ENCODE peak calls at places on chromosome X, in nine cellular contexts. One of them, this sample, is unnamed. For H3K4me1, the result is how much of the 10 kb centered on the place peaks cover.

GRCh38 chrX:133685806-133686205 is 270.5 kb upstream of the GPC4 start:
- DNase-seq in fibroblast of lung: no peak
- DNase-seq in cardiac muscle cell: no peak
- DNase-seq in ovary: no peak
- DNase-seq in CD4-positive, CD25-positive, alpha-beta regulatory T cell: no peak
- DNase-seq in CD8-positive, alpha-beta memory T cell: no peak
- DNase-seq in adrenal gland: peak
- DNase-seq in lower lobe of right lung: no peak
- DNase-seq in pancreas: no peak
- DNase-seq in this sample: peak

GRCh38 chrX:31497086-31497485 is 425.2 kb upstream of the FTHL17 start:
- DNase-seq in fibroblast of lung: peak
- DNase-seq in cardiac muscle cell: no peak
- DNase-seq in ovary: no peak
- DNase-seq in CD4-positive, CD25-positive, alpha-beta regulatory T cell: no peak
- DNase-seq in CD8-positive, alpha-beta memory T cell: no peak
- DNase-seq in adrenal gland: no peak
- DNase-seq in lower lobe of right lung: no peak
- DNase-seq in pancreas: no peak
- DNase-seq in this sample: no peak

GRCh38 chrX:131617182-131617581 is 73.3 kb downstream of the OR13H1 start:
- DNase-seq in fibroblast of lung: peak
- DNase-seq in cardiac muscle cell: no peak
- DNase-seq in ovary: no peak
- DNase-seq in CD4-positive, CD25-positive, alpha-beta regulatory T cell: no peak
- DNase-seq in CD8-positive, alpha-beta memory T cell: no peak
- DNase-seq in adrenal gland: no peak
- DNase-seq in lower lobe of right lung: no peak
- DNase-seq in pancreas: no peak
- DNase-seq in this sample: peak

GRCh38 chrX:65528705-65529340 is 5.8 kb downstream of the LAS1L start:
- DNase-seq in fibroblast of lung: peak
- DNase-seq in cardiac muscle cell: peak
- DNase-seq in ovary: peak
- DNase-seq in CD4-positive, CD25-positive, alpha-beta regulatory T cell: peak
- DNase-seq in CD8-positive, alpha-beta memory T cell: peak
- DNase-seq in adrenal gland: peak
- DNase-seq in lower lobe of right lung: no peak
- DNase-seq in pancreas: no peak
- DNase-seq in this sample: peak

GRCh38 chrX:153645921-153646481 is 1.0 kb upstream of the DUSP9 start:
- DNase-seq in fibroblast of lung: no peak
- DNase-seq in cardiac muscle cell: no peak
- DNase-seq in ovary: no peak
- DNase-seq in CD4-positive, CD25-positive, alpha-beta regulatory T cell: no peak
- DNase-seq in CD8-positive, alpha-beta memory T cell: no peak
- DNase-seq in adrenal gland: no peak
- DNase-seq in lower lobe of right lung: peak
- DNase-seq in pancreas: peak
- DNase-seq in this sample: no peak

GRCh38 chrX:13506574-13506973 is 62.8 kb upstream of the EGFL6 start:
- DNase-seq in fibroblast of lung: peak
- DNase-seq in cardiac muscle cell: peak
- DNase-seq in ovary: peak
- DNase-seq in CD4-positive, CD25-positive, alpha-beta regulatory T cell: peak
- DNase-seq in CD8-positive, alpha-beta memory T cell: peak
- DNase-seq in adrenal gland: peak
- DNase-seq in lower lobe of right lung: peak
- DNase-seq in pancreas: no peak
- DNase-seq in this sample: peak

GRCh38 chrX:55488559-55489314 is 911 bp downstream of the USP51 start:
- DNase-seq in fibroblast of lung: peak
- DNase-seq in cardiac muscle cell: peak
- DNase-seq in ovary: peak
- DNase-seq in CD4-positive, CD25-positive, alpha-beta regulatory T cell: peak
- DNase-seq in CD8-positive, alpha-beta memory T cell: peak
- DNase-seq in adrenal gland: peak
- DNase-seq in lower lobe of right lung: peak
- DNase-seq in pancreas: peak
- DNase-seq in this sample: peak

GRCh38 chrX:40749874-40750273 is 14.5 kb upstream of the MED14 start:
- DNase-seq in fibroblast of lung: no peak
- DNase-seq in cardiac muscle cell: no peak
- DNase-seq in ovary: no peak
- DNase-seq in CD4-positive, CD25-positive, alpha-beta regulatory T cell: no peak
- DNase-seq in CD8-positive, alpha-beta memory T cell: no peak
- DNase-seq in adrenal gland: no peak
- DNase-seq in lower lobe of right lung: no peak
- DNase-seq in pancreas: no peak
- DNase-seq in this sample: no peak

GRCh38 chrX:8663325-8663724 is 68.6 kb downstream of the ANOS1 start:
- DNase-seq in fibroblast of lung: no peak
- DNase-seq in cardiac muscle cell: no peak
- DNase-seq in ovary: no peak
- DNase-seq in CD4-positive, CD25-positive, alpha-beta regulatory T cell: no peak
- DNase-seq in CD8-positive, alpha-beta memory T cell: no peak
- DNase-seq in adrenal gland: no peak
- DNase-seq in lower lobe of right lung: no peak
- DNase-seq in pancreas: no peak
- DNase-seq in this sample: no peak

GRCh38 chrX:139930923-139931645 is 1.8 kb downstream of the ATP11C start:
- DNase-seq in fibroblast of lung: no peak
- DNase-seq in cardiac muscle cell: peak
- DNase-seq in ovary: peak
- DNase-seq in CD4-positive, CD25-positive, alpha-beta regulatory T cell: peak
- DNase-seq in CD8-positive, alpha-beta memory T cell: peak
- DNase-seq in adrenal gland: peak
- DNase-seq in lower lobe of right lung: peak
- DNase-seq in pancreas: peak
- DNase-seq in this sample: no peak

GRCh38 chrX:138001219-138001618 is 435.3 kb downstream of the ZIC3 start:
- DNase-seq in fibroblast of lung: no peak
- DNase-seq in cardiac muscle cell: no peak
- DNase-seq in ovary: no peak
- DNase-seq in CD4-positive, CD25-positive, alpha-beta regulatory T cell: no peak
- DNase-seq in CD8-positive, alpha-beta memory T cell: no peak
- DNase-seq in adrenal gland: no peak
- DNase-seq in lower lobe of right lung: no peak
- DNase-seq in pancreas: no peak
- DNase-seq in this sample: peak

GRCh38 chrX:69121321-69122000 is 43.8 kb downstream of the PJA1 start:
- DNase-seq in fibroblast of lung: no peak
- DNase-seq in cardiac muscle cell: no peak
- DNase-seq in ovary: no peak
- DNase-seq in CD4-positive, CD25-positive, alpha-beta regulatory T cell: no peak
- DNase-seq in CD8-positive, alpha-beta memory T cell: no peak
- DNase-seq in adrenal gland: no peak
- DNase-seq in lower lobe of right lung: no peak
- DNase-seq in pancreas: no peak
- DNase-seq in this sample: peak

GRCh38 chrX:41384041-41384705 is 50.2 kb downstream of the DDX3X start:
- DNase-seq in fibroblast of lung: peak
- DNase-seq in cardiac muscle cell: no peak
- DNase-seq in ovary: peak
- DNase-seq in CD4-positive, CD25-positive, alpha-beta regulatory T cell: peak
- DNase-seq in CD8-positive, alpha-beta memory T cell: no peak
- DNase-seq in adrenal gland: peak
- DNase-seq in lower lobe of right lung: peak
- DNase-seq in pancreas: peak
- DNase-seq in this sample: peak

GRCh38 chrX:70087857-70088256 is 25.6 kb downstream of the OTUD6A start:
- DNase-seq in fibroblast of lung: peak
- DNase-seq in cardiac muscle cell: peak
- DNase-seq in ovary: no peak
- DNase-seq in CD4-positive, CD25-positive, alpha-beta regulatory T cell: no peak
- DNase-seq in CD8-positive, alpha-beta memory T cell: no peak
- DNase-seq in adrenal gland: no peak
- DNase-seq in lower lobe of right lung: no peak
- DNase-seq in pancreas: no peak
- DNase-seq in this sample: peak

GRCh38 chrX:69195197-69195596 is 29.9 kb upstream of the PJA1 start:
- DNase-seq in fibroblast of lung: no peak
- DNase-seq in cardiac muscle cell: peak
- DNase-seq in ovary: no peak
- DNase-seq in CD4-positive, CD25-positive, alpha-beta regulatory T cell: no peak
- DNase-seq in CD8-positive, alpha-beta memory T cell: no peak
- DNase-seq in adrenal gland: no peak
- DNase-seq in lower lobe of right lung: no peak
- DNase-seq in pancreas: no peak
- DNase-seq in this sample: no peak

GRCh38 chrX:67779099-67779498 is 235.3 kb downstream of the AR start:
- DNase-seq in fibroblast of lung: no peak
- DNase-seq in cardiac muscle cell: peak
- DNase-seq in ovary: no peak
- DNase-seq in CD4-positive, CD25-positive, alpha-beta regulatory T cell: no peak
- DNase-seq in CD8-positive, alpha-beta memory T cell: no peak
- DNase-seq in adrenal gland: no peak
- DNase-seq in lower lobe of right lung: peak
- DNase-seq in pancreas: no peak
- DNase-seq in this sample: no peak

GRCh38 chrX:67780694-67781109 is 236.9 kb downstream of the AR start:
- DNase-seq in fibroblast of lung: peak
- DNase-seq in cardiac muscle cell: peak
- DNase-seq in ovary: peak
- DNase-seq in CD4-positive, CD25-positive, alpha-beta regulatory T cell: no peak
- DNase-seq in CD8-positive, alpha-beta memory T cell: no peak
- DNase-seq in adrenal gland: peak
- DNase-seq in lower lobe of right lung: peak
- DNase-seq in pancreas: peak
- DNase-seq in this sample: peak

GRCh38 chrX:67784712-67785111 is 240.9 kb downstream of the AR start:
- DNase-seq in fibroblast of lung: no peak
- DNase-seq in cardiac muscle cell: peak
- DNase-seq in ovary: no peak
- DNase-seq in CD4-positive, CD25-positive, alpha-beta regulatory T cell: no peak
- DNase-seq in CD8-positive, alpha-beta memory T cell: no peak
- DNase-seq in adrenal gland: no peak
- DNase-seq in lower lobe of right lung: no peak
- DNase-seq in pancreas: no peak
- DNase-seq in this sample: no peak

GRCh38 chrX:67777148-67777547 is 233.3 kb downstream of the AR start:
- DNase-seq in fibroblast of lung: no peak
- DNase-seq in cardiac muscle cell: no peak
- DNase-seq in ovary: no peak
- DNase-seq in CD4-positive, CD25-positive, alpha-beta regulatory T cell: no peak
- DNase-seq in CD8-positive, alpha-beta memory T cell: no peak
- DNase-seq in adrenal gland: no peak
- DNase-seq in lower lobe of right lung: no peak
- DNase-seq in pancreas: no peak
- DNase-seq in this sample: no peak

DNA sequence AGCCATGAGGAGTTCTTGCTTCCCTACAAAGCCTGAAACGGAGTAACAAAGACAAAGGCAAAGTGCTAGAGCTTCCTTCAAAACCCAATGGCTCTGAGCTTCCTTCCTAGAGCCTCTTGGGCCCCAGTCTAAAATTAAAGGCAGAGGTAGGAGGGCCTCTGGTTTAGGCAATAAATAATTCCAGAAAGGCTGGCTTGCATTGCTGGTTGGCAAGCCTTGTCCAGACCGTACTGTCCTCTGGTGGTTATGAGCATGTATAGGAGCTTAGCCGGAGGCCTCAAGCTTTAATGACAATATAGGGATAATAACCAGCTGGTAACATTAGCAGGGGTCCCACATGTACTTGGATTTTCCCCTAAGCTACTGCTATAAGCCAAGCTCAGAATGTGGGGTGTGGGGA is 237.3 kb downstream of the AR start:
- DNase-seq in fibroblast of lung: no peak
- DNase-seq in cardiac muscle cell: no peak
- DNase-seq in ovary: no peak
- DNase-seq in CD4-positive, CD25-positive, alpha-beta regulatory T cell: no peak
- DNase-seq in CD8-positive, alpha-beta memory T cell: no peak
- DNase-seq in adrenal gland: peak
- DNase-seq in lower lobe of right lung: no peak
- DNase-seq in pancreas: no peak
- DNase-seq in this sample: no peak
- H3K4me3 ChIP-seq in fibroblast of lung: no peak
- H3K4me3 ChIP-seq in cardiac muscle cell: no peak
- H3K4me3 ChIP-seq in ovary: no peak
- H3K4me3 ChIP-seq in CD4-positive, CD25-positive, alpha-beta regulatory T cell: no peak
- H3K4me3 ChIP-seq in CD8-positive, alpha-beta memory T cell: no peak
- H3K4me3 ChIP-seq in adrenal gland: peak
- H3K4me3 ChIP-seq in lower lobe of right lung: no peak
- H3K4me3 ChIP-seq in pancreas: no peak
- H3K4me3 ChIP-seq in this sample: no peak

DNA sequence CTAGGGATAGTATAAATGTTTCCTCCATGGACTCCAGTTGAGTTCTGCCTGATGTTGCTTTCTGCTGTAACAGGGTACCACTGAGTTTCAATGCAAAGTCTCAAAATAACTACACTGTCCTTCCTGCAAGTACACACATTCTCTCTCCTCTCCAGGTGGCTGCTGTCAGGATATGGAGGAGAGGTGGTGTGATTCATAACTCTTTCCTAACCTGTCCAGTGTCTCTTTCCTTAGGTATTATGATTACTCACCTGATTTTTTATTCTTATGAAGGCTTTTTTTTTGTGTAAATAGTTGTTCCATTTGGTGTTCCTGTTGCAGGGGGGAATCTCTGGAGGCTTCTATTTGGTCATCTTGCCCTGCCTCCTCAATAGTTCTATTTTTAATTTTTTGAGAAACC is 39.8 kb upstream of the POF1B start:
- DNase-seq in fibroblast of lung: no peak
- DNase-seq in cardiac muscle cell: no peak
- DNase-seq in ovary: no peak
- DNase-seq in CD4-positive, CD25-positive, alpha-beta regulatory T cell: no peak
- DNase-seq in CD8-positive, alpha-beta memory T cell: no peak
- DNase-seq in adrenal gland: no peak
- DNase-seq in lower lobe of right lung: no peak
- DNase-seq in pancreas: no peak
- DNase-seq in this sample: no peak
- H3K4me1 ChIP-seq in fibroblast of lung: under half
- H3K4me1 ChIP-seq in cardiac muscle cell: under half
- H3K4me1 ChIP-seq in ovary: under half
- H3K4me1 ChIP-seq in CD4-positive, CD25-positive, alpha-beta regulatory T cell: under half
- H3K4me1 ChIP-seq in CD8-positive, alpha-beta memory T cell: under half
- H3K4me1 ChIP-seq in adrenal gland: under half
- H3K4me1 ChIP-seq in lower lobe of right lung: under half
- H3K4me1 ChIP-seq in pancreas: under half
- H3K4me1 ChIP-seq in this sample: under half

DNA sequence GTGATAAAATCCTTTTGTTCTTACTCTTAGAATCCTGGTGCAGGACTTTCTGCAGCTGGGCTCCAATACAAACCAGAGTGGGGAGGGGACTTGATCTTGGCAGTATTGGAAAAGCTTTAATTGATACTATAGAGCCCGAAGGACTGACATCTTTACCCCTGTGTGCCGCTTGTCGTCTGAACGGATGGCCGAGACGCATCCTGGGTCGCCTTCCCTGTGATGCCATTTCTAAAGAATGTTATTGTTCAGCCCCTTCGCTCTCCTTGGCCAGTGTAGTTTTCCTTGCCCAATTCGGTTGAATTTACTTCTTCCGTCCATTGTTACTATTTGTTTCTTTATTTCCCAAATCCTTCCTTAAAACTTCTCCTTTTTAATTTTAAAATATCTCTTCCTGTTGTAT is 80.9 kb downstream of the CLDN34 start:
- DNase-seq in fibroblast of lung: no peak
- DNase-seq in cardiac muscle cell: no peak
- DNase-seq in ovary: no peak
- DNase-seq in CD4-positive, CD25-positive, alpha-beta regulatory T cell: no peak
- DNase-seq in CD8-positive, alpha-beta memory T cell: no peak
- DNase-seq in adrenal gland: no peak
- DNase-seq in lower lobe of right lung: no peak
- DNase-seq in pancreas: no peak
- DNase-seq in this sample: no peak
- H3K4me3 ChIP-seq in fibroblast of lung: no peak
- H3K4me3 ChIP-seq in cardiac muscle cell: no peak
- H3K4me3 ChIP-seq in ovary: no peak
- H3K4me3 ChIP-seq in CD4-positive, CD25-positive, alpha-beta regulatory T cell: no peak
- H3K4me3 ChIP-seq in CD8-positive, alpha-beta memory T cell: no peak
- H3K4me3 ChIP-seq in adrenal gland: no peak
- H3K4me3 ChIP-seq in lower lobe of right lung: no peak
- H3K4me3 ChIP-seq in pancreas: no peak
- H3K4me3 ChIP-seq in this sample: no peak

GRCh38 chrX:14920196-14920595 is 47.0 kb downstream of the MOSPD2 start:
- DNase-seq in fibroblast of lung: peak
- DNase-seq in cardiac muscle cell: no peak
- DNase-seq in ovary: no peak
- DNase-seq in CD4-positive, CD25-positive, alpha-beta regulatory T cell: no peak
- DNase-seq in CD8-positive, alpha-beta memory T cell: no peak
- DNase-seq in adrenal gland: no peak
- DNase-seq in lower lobe of right lung: no peak
- DNase-seq in pancreas: no peak
- DNase-seq in this sample: no peak
- H3K4me1 ChIP-seq in fibroblast of lung: under half
- H3K4me1 ChIP-seq in cardiac muscle cell: under half
- H3K4me1 ChIP-seq in ovary: under half
- H3K4me1 ChIP-seq in CD4-positive, CD25-positive, alpha-beta regulatory T cell: under half
- H3K4me1 ChIP-seq in CD8-positive, alpha-beta memory T cell: under half
- H3K4me1 ChIP-seq in adrenal gland: under half
- H3K4me1 ChIP-seq in lower lobe of right lung: under half
- H3K4me1 ChIP-seq in pancreas: under half
- H3K4me1 ChIP-seq in this sample: under half

This sample was measured in A673.